ENCODE peak calls at places on chromosomes 2 and 18, in nine cellular contexts. One of them, this sample, is unnamed.

GRCh38 chr2:145169285-145169684 is 649.4 kb upstream of the ZEB2 start:
- DNase-seq in epithelial cell of esophagus: peak; percentile 7
- DNase-seq in breast epithelium: no peak
- DNase-seq in astrocyte of the cerebellum: no peak
- DNase-seq in heart left ventricle: no peak
- DNase-seq in WERI-Rb-1: no peak
- DNase-seq in left lung: no peak
- DNase-seq in A549: no peak
- DNase-seq in fibroblast of lung: no peak
- DNase-seq in this sample: no peak

GRCh38 chr2:49796221-49796705 is 641.9 kb upstream of the FSHR start:
- DNase-seq in epithelial cell of esophagus: no peak
- DNase-seq in breast epithelium: no peak
- DNase-seq in astrocyte of the cerebellum: no peak
- DNase-seq in heart left ventricle: no peak
- DNase-seq in WERI-Rb-1: no peak
- DNase-seq in left lung: no peak
- DNase-seq in A549: no peak
- DNase-seq in fibroblast of lung: no peak
- DNase-seq in this sample: no peak

GRCh38 chr2:104408266-104408665 is 445.6 kb upstream of the POU3F3 start:
- DNase-seq in epithelial cell of esophagus: no peak
- DNase-seq in breast epithelium: no peak
- DNase-seq in astrocyte of the cerebellum: peak; percentile 27
- DNase-seq in heart left ventricle: no peak
- DNase-seq in WERI-Rb-1: no peak
- DNase-seq in left lung: no peak
- DNase-seq in A549: no peak
- DNase-seq in fibroblast of lung: no peak
- DNase-seq in this sample: peak; percentile 40

GRCh38 chr18:32362484-32362883 is 108.2 kb downstream of the GAREM1 start:
- DNase-seq in epithelial cell of esophagus: peak; percentile 85
- DNase-seq in breast epithelium: no peak
- DNase-seq in astrocyte of the cerebellum: no peak
- DNase-seq in heart left ventricle: no peak
- DNase-seq in WERI-Rb-1: no peak
- DNase-seq in left lung: no peak
- DNase-seq in A549: no peak
- DNase-seq in fibroblast of lung: peak; percentile 33
- DNase-seq in this sample: no peak

GRCh38 chr2:238106339-238106697 is 6.2 kb downstream of the ESPNL start:
- DNase-seq in epithelial cell of esophagus: no peak
- DNase-seq in breast epithelium: no peak
- DNase-seq in astrocyte of the cerebellum: no peak
- DNase-seq in heart left ventricle: no peak
- DNase-seq in WERI-Rb-1: peak; percentile 27
- DNase-seq in left lung: peak; percentile 71
- DNase-seq in A549: no peak
- DNase-seq in fibroblast of lung: no peak
- DNase-seq in this sample: no peak

GRCh38 chr2:15834381-15835031 is 105.8 kb upstream of the MYCN start:
- DNase-seq in epithelial cell of esophagus: no peak
- DNase-seq in breast epithelium: no peak
- DNase-seq in astrocyte of the cerebellum: no peak
- DNase-seq in heart left ventricle: no peak
- DNase-seq in WERI-Rb-1: no peak
- DNase-seq in left lung: no peak
- DNase-seq in A549: no peak
- DNase-seq in fibroblast of lung: no peak
- DNase-seq in this sample: no peak

GRCh38 chr2:104406273-104406726 is 447.6 kb upstream of the POU3F3 start:
- DNase-seq in epithelial cell of esophagus: peak; percentile 14
- DNase-seq in breast epithelium: no peak
- DNase-seq in astrocyte of the cerebellum: peak; percentile 56
- DNase-seq in heart left ventricle: no peak
- DNase-seq in WERI-Rb-1: no peak
- DNase-seq in left lung: no peak
- DNase-seq in A549: no peak
- DNase-seq in fibroblast of lung: no peak
- DNase-seq in this sample: peak; percentile 45

GRCh38 chr18:64799378-64799777 is 650.5 kb upstream of the LINC00305 start:
- DNase-seq in epithelial cell of esophagus: no peak
- DNase-seq in breast epithelium: no peak
- DNase-seq in astrocyte of the cerebellum: no peak
- DNase-seq in heart left ventricle: no peak
- DNase-seq in WERI-Rb-1: no peak
- DNase-seq in left lung: no peak
- DNase-seq in A549: no peak
- DNase-seq in fibroblast of lung: no peak
- DNase-seq in this sample: peak; percentile 16

GRCh38 chr18:74411475-74411874 is 45.6 kb downstream of the DIPK1C start:
- DNase-seq in epithelial cell of esophagus: no peak
- DNase-seq in breast epithelium: no peak
- DNase-seq in astrocyte of the cerebellum: no peak
- DNase-seq in heart left ventricle: no peak
- DNase-seq in WERI-Rb-1: no peak
- DNase-seq in left lung: no peak
- DNase-seq in A549: no peak
- DNase-seq in fibroblast of lung: no peak
- DNase-seq in this sample: no peak

GRCh38 chr2:235006461-235006860 is 54.6 kb downstream of the SH3BP4 start:
- DNase-seq in epithelial cell of esophagus: no peak
- DNase-seq in breast epithelium: no peak
- DNase-seq in astrocyte of the cerebellum: no peak
- DNase-seq in heart left ventricle: no peak
- DNase-seq in WERI-Rb-1: no peak
- DNase-seq in left lung: peak; percentile 51
- DNase-seq in A549: no peak
- DNase-seq in fibroblast of lung: no peak
- DNase-seq in this sample: no peak

GRCh38 chr2:5748941-5749731 is 57.0 kb downstream of the SOX11 start:
- DNase-seq in epithelial cell of esophagus: no peak
- DNase-seq in breast epithelium: peak; percentile 67
- DNase-seq in astrocyte of the cerebellum: no peak
- DNase-seq in heart left ventricle: peak; percentile 86
- DNase-seq in WERI-Rb-1: no peak
- DNase-seq in left lung: no peak
- DNase-seq in A549: no peak
- DNase-seq in fibroblast of lung: no peak
- DNase-seq in this sample: no peak

GRCh38 chr18:73848656-73849055 is 299.0 kb downstream of the FBXO15 start:
- DNase-seq in epithelial cell of esophagus: peak; percentile 14
- DNase-seq in breast epithelium: no peak
- DNase-seq in astrocyte of the cerebellum: peak; percentile 76
- DNase-seq in heart left ventricle: no peak
- DNase-seq in WERI-Rb-1: no peak
- DNase-seq in left lung: no peak
- DNase-seq in A549: no peak
- DNase-seq in fibroblast of lung: peak; percentile 75
- DNase-seq in this sample: peak; percentile 92

GRCh38 chr2:211055438-211055837 is 499.0 kb downstream of the CPS1 start:
- DNase-seq in epithelial cell of esophagus: no peak
- DNase-seq in breast epithelium: no peak
- DNase-seq in astrocyte of the cerebellum: no peak
- DNase-seq in heart left ventricle: no peak
- DNase-seq in WERI-Rb-1: peak; percentile 29
- DNase-seq in left lung: no peak
- DNase-seq in A549: no peak
- DNase-seq in fibroblast of lung: no peak
- DNase-seq in this sample: no peak

GRCh38 chr2:170485254-170485653 is 229.9 kb upstream of the SP5 start:
- DNase-seq in epithelial cell of esophagus: no peak
- DNase-seq in breast epithelium: no peak
- DNase-seq in astrocyte of the cerebellum: no peak
- DNase-seq in heart left ventricle: no peak
- DNase-seq in WERI-Rb-1: no peak
- DNase-seq in left lung: no peak
- DNase-seq in A549: no peak
- DNase-seq in fibroblast of lung: no peak
- DNase-seq in this sample: no peak

GRCh38 chr2:151247432-151247831 is 14.2 kb downstream of the RBM43 start:
- DNase-seq in epithelial cell of esophagus: no peak
- DNase-seq in breast epithelium: no peak
- DNase-seq in astrocyte of the cerebellum: no peak
- DNase-seq in heart left ventricle: no peak
- DNase-seq in WERI-Rb-1: no peak
- DNase-seq in left lung: no peak
- DNase-seq in A549: no peak
- DNase-seq in fibroblast of lung: no peak
- DNase-seq in this sample: no peak

GRCh38 chr18:45503988-45504387 is 111.3 kb upstream of the SLC14A2 start:
- DNase-seq in epithelial cell of esophagus: no peak
- DNase-seq in breast epithelium: no peak
- DNase-seq in astrocyte of the cerebellum: no peak
- DNase-seq in heart left ventricle: no peak
- DNase-seq in WERI-Rb-1: no peak
- DNase-seq in left lung: no peak
- DNase-seq in A549: no peak
- DNase-seq in fibroblast of lung: peak; percentile 22
- DNase-seq in this sample: peak; percentile 33

GRCh38 chr18:44638811-44639210 is 41.9 kb upstream of the SETBP1 start:
- DNase-seq in epithelial cell of esophagus: peak; percentile 86
- DNase-seq in breast epithelium: no peak
- DNase-seq in astrocyte of the cerebellum: no peak
- DNase-seq in heart left ventricle: no peak
- DNase-seq in WERI-Rb-1: no peak
- DNase-seq in left lung: no peak
- DNase-seq in A549: no peak
- DNase-seq in fibroblast of lung: no peak
- DNase-seq in this sample: no peak

GRCh38 chr2:210475726-210476125 is 833 bp downstream of the LANCL1 start:
- DNase-seq in epithelial cell of esophagus: no peak
- DNase-seq in breast epithelium: no peak
- DNase-seq in astrocyte of the cerebellum: no peak
- DNase-seq in heart left ventricle: no peak
- DNase-seq in WERI-Rb-1: no peak
- DNase-seq in left lung: no peak
- DNase-seq in A549: no peak
- DNase-seq in fibroblast of lung: peak; percentile 7
- DNase-seq in this sample: peak; percentile 11

GRCh38 chr18:63788447-63789096 is 13.4 kb downstream of the SERPINB7 start:
- DNase-seq in epithelial cell of esophagus: peak; percentile 98
- DNase-seq in breast epithelium: no peak
- DNase-seq in astrocyte of the cerebellum: peak; percentile 48
- DNase-seq in heart left ventricle: no peak
- DNase-seq in WERI-Rb-1: no peak
- DNase-seq in left lung: no peak
- DNase-seq in A549: peak; percentile 2
- DNase-seq in fibroblast of lung: peak; percentile 79
- DNase-seq in this sample: peak; percentile 87

GRCh38 chr2:239666053-239666854 is 265.4 kb upstream of the HDAC4 start:
- DNase-seq in epithelial cell of esophagus: no peak
- DNase-seq in breast epithelium: no peak
- DNase-seq in astrocyte of the cerebellum: no peak
- DNase-seq in heart left ventricle: no peak
- DNase-seq in WERI-Rb-1: no peak
- DNase-seq in left lung: no peak
- DNase-seq in A549: no peak
- DNase-seq in fibroblast of lung: no peak
- DNase-seq in this sample: no peak

GRCh38 chr2:219460424-219460926 is 25.8 kb downstream of the SPEG start:
- DNase-seq in epithelial cell of esophagus: no peak
- DNase-seq in breast epithelium: peak; percentile 38
- DNase-seq in astrocyte of the cerebellum: no peak
- DNase-seq in heart left ventricle: peak; percentile 89
- DNase-seq in WERI-Rb-1: peak; percentile 95
- DNase-seq in left lung: peak; percentile 72
- DNase-seq in A549: no peak
- DNase-seq in fibroblast of lung: peak; percentile 91
- DNase-seq in this sample: peak; percentile 86
- H3K4me3 ChIP-seq in epithelial cell of esophagus: no peak overlapping the region
- H3K4me3 ChIP-seq in breast epithelium: peak overlapping the region; percentile 16
- H3K4me3 ChIP-seq in astrocyte of the cerebellum: no peak overlapping the region
- H3K4me3 ChIP-seq in heart left ventricle: peak overlapping the region; percentile 34
- H3K4me3 ChIP-seq in WERI-Rb-1: peak overlapping the region; percentile 32
- H3K4me3 ChIP-seq in left lung: no peak overlapping the region
- H3K4me3 ChIP-seq in A549: no peak overlapping the region
- H3K4me3 ChIP-seq in fibroblast of lung: no peak overlapping the region
- H3K4me3 ChIP-seq in this sample: no peak overlapping the region

GRCh38 chr18:70464343-70465114 is 175.7 kb downstream of the SOCS6 start:
- DNase-seq in epithelial cell of esophagus: peak; percentile 57
- DNase-seq in breast epithelium: peak; percentile 23
- DNase-seq in astrocyte of the cerebellum: peak; percentile 37
- DNase-seq in heart left ventricle: peak; percentile 84
- DNase-seq in WERI-Rb-1: peak; percentile 71
- DNase-seq in left lung: peak; percentile 85
- DNase-seq in A549: peak; percentile 82
- DNase-seq in fibroblast of lung: peak; percentile 73
- DNase-seq in this sample: peak; percentile 62
- TF ChIP-seq CTCF in epithelial cell of esophagus: peak; percentile 34
- TF ChIP-seq CTCF in breast epithelium: no peak
- TF ChIP-seq CTCF in astrocyte of the cerebellum: peak; percentile 33
- TF ChIP-seq CTCF in heart left ventricle: no peak
- TF ChIP-seq CTCF in WERI-Rb-1: peak; percentile 52
- TF ChIP-seq CTCF in left lung: no peak
- TF ChIP-seq CTCF in A549: peak; percentile 37
- TF ChIP-seq CTCF in fibroblast of lung: peak; percentile 48
- TF ChIP-seq CTCF in this sample: peak; percentile 35

DNA sequence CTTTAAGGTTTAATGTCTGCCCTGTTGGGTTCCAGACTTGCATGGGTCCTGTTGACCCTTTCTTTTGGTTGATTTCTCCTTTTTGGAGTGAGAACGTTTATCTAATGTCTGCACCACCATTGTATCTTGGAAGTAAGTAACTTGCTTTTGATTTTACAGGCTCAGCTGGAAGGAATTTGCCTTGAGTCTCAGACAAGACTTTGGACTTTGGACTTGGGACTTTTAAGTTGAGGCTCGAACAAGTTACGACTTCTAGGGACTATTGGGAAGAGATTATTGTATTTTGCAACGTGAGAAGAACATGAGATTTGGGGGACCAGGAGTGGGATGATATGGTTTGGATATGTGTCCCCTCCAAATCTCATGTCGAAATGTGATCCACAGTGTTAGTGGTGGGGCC is 267.7 kb downstream of the GLI2 start:
- DNase-seq in epithelial cell of esophagus: no peak
- DNase-seq in breast epithelium: no peak
- DNase-seq in astrocyte of the cerebellum: no peak
- DNase-seq in heart left ventricle: no peak
- DNase-seq in WERI-Rb-1: no peak
- DNase-seq in left lung: no peak
- DNase-seq in A549: no peak
- DNase-seq in fibroblast of lung: no peak
- DNase-seq in this sample: no peak
- H3K4me3 ChIP-seq in epithelial cell of esophagus: no peak overlapping the region
- H3K4me3 ChIP-seq in breast epithelium: no peak overlapping the region
- H3K4me3 ChIP-seq in astrocyte of the cerebellum: no peak overlapping the region
- H3K4me3 ChIP-seq in heart left ventricle: no peak overlapping the region
- H3K4me3 ChIP-seq in WERI-Rb-1: no peak overlapping the region
- H3K4me3 ChIP-seq in left lung: no peak overlapping the region
- H3K4me3 ChIP-seq in A549: no peak overlapping the region
- H3K4me3 ChIP-seq in fibroblast of lung: no peak overlapping the region
- H3K4me3 ChIP-seq in this sample: no peak overlapping the region

DNA sequence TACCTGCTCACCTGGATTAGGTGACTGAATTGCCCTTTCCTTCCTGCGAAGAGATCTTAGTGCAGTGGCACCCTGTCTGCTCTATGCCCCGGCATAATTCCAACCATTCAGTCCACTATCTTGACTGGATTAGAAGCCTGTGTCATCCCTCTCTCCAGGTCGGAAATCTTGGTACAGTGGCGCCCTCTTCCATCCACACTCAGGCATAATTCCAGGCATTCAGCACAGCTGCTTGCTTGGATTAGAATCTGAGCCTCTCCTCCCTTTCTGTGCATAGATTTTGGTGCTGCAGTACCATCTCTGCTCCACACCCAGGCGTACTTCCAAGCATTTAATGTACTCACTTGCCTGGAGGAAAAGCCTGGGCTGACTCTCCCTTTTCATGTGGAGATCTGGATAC is 1389.3 kb upstream of the TMEFF2 start:
- DNase-seq in epithelial cell of esophagus: peak; percentile 57
- DNase-seq in breast epithelium: no peak
- DNase-seq in astrocyte of the cerebellum: no peak
- DNase-seq in heart left ventricle: no peak
- DNase-seq in WERI-Rb-1: peak; percentile 78
- DNase-seq in left lung: no peak
- DNase-seq in A549: no peak
- DNase-seq in fibroblast of lung: no peak
- DNase-seq in this sample: peak; percentile 32
- TF ChIP-seq CTCF in epithelial cell of esophagus: peak; percentile 57
- TF ChIP-seq CTCF in breast epithelium: no peak
- TF ChIP-seq CTCF in astrocyte of the cerebellum: peak; percentile 33
- TF ChIP-seq CTCF in heart left ventricle: no peak
- TF ChIP-seq CTCF in WERI-Rb-1: peak; percentile 75
- TF ChIP-seq CTCF in left lung: no peak
- TF ChIP-seq CTCF in A549: no peak
- TF ChIP-seq CTCF in fibroblast of lung: no peak
- TF ChIP-seq CTCF in this sample: peak; percentile 37

This sample was measured in astrocyte of the spinal cord.